ENCODE peak calls at places on chromosome 3, in five cellular contexts. H is AG08395, J is ELR, Y is T-helper 2 cell, I is substantia nigra. T is an unnamed sample.
A peak's percentile ranks its signal among the peaks of the same experiment; 100 is the strongest.

GRCh38 chr3:12558706-12559105 is 1.8 kb downstream of the MKRN2 start:
- DNase-seq in H (no peak), J (no peak), Y (no peak), I (no peak), T (no peak)

GRCh38 chr3:152969557-152970300 is 134.8 kb downstream of the P2RY1 start:
- DNase-seq in H (peak; percentile 70), J (peak; percentile 32), Y (no peak), I (no peak), T (peak; percentile 71)

GRCh38 chr3:126340081-126340511 is 17.1 kb downstream of the KLF15 start:
- DNase-seq in H (peak; percentile 65), J (no peak), Y (no peak), I (no peak), T (peak; percentile 94)

GRCh38 chr3:65902304-65902793 is 136.4 kb downstream of the MAGI1 start:
- DNase-seq in H (no peak), J (no peak), Y (no peak), I (no peak), T (no peak)

GRCh38 chr3:16050641-16051467 is 123.6 kb upstream of the GALNT15 start:
- DNase-seq in H (no peak), J (no peak), Y (no peak), I (no peak), T (peak; percentile 77)

GRCh38 chr3:158471639-158472294 is 99.2 kb upstream of the MLF1 start:
- DNase-seq in H (peak; percentile 73), J (peak; percentile 89), Y (no peak), I (no peak), T (peak; percentile 96)

GRCh38 chr3:197354195-197355059 is 56.0 kb upstream of the DLG1 start:
- DNase-seq in H (peak; percentile 58), J (peak; percentile 50), Y (no peak), I (peak; percentile 21), T (peak; percentile 40)

GRCh38 chr3:120682095-120682681 is at the start of gene HGD:
- DNase-seq in H (no peak), J (no peak), Y (no peak), I (no peak), T (no peak)

GRCh38 chr3:31469385-31469784 is 63.3 kb upstream of the STT3B start:
- DNase-seq in H (no peak), J (no peak), Y (no peak), I (no peak), T (no peak)

GRCh38 chr3:159854500-159855124 is 134.0 kb upstream of the IL12A start:
- DNase-seq in H (peak; percentile 86), J (peak; percentile 99), Y (no peak), I (no peak), T (peak; percentile 89)

GRCh38 chr3:94936023-94936580 is 873.2 kb downstream of the NSUN3 start:
- DNase-seq in H (no peak), J (no peak), Y (no peak), I (no peak), T (no peak)

GRCh38 chr3:8492744-8493511 is 8.7 kb upstream of the LMCD1 start:
- DNase-seq in H (peak; percentile 38), J (peak; percentile 58), Y (no peak), I (no peak), T (no peak)

GRCh38 chr3:45381168-45381852 is 7.1 kb upstream of the LARS2 start:
- DNase-seq in H (no peak), J (no peak), Y (no peak), I (no peak), T (no peak)

GRCh38 chr3:126983653-126984390 is 907 bp downstream of the PLXNA1 start:
- DNase-seq in H (peak; percentile 31), J (peak; percentile 49), Y (peak; percentile 10), I (no peak), T (no peak)

GRCh38 chr3:99325407-99325806 is 313.0 kb upstream of the COL8A1 start:
- DNase-seq in H (no peak), J (no peak), Y (no peak), I (no peak), T (no peak)

GRCh38 chr3:47669026-47669749 is 90.5 kb upstream of the CSPG5 start:
- DNase-seq in H (no peak), J (peak; percentile 74), Y (no peak), I (no peak), T (no peak)